ENCODE peak calls at places on chromosomes 12 and 14, in ten cellular contexts. I, A, J, H, K, V, N, S, Y and F are unnamed samples.

GRCh38 chr12:553216-554000 is 93.7 kb downstream of the B4GALNT3 start:
- DNase-seq in S (no peak), I (no peak), J (no peak), A (no peak), K (no peak), N (no peak), H (no peak), Y (no peak), V (no peak), F (no peak)

GRCh38 chr12:132275110-132275531 is 54.3 kb downstream of the GALNT9 start:
- DNase-seq in K (peak; percentile 69), J (no peak), H (no peak), V (no peak), N (peak; percentile 28), Y (peak; percentile 58), A (peak; percentile 83), I (no peak), S (peak; percentile 36), F (peak; percentile 66)

GRCh38 chr14:74290415-74290814 is 12.3 kb downstream of the ABCD4 start:
- DNase-seq in Y (no peak), S (peak; percentile 17), V (no peak), I (no peak), N (no peak), A (peak; percentile 39), H (no peak), K (peak; percentile 21), J (no peak), F (peak; percentile 36)

GRCh38 chr12:105433804-105434203 is 103.3 kb downstream of the C12orf75 start:
- DNase-seq in H (no peak), I (no peak), A (no peak), N (no peak), J (no peak), Y (no peak), S (no peak), K (peak; percentile 32), V (no peak), F (no peak)

GRCh38 chr12:91138337-91138905 is 27.1 kb upstream of the LUM start:
- DNase-seq in Y (no peak), S (no peak), J (no peak), N (no peak), A (no peak), H (no peak), I (peak; percentile 37), V (no peak), K (peak; percentile 61), F (peak; percentile 83)

GRCh38 chr12:62882696-62883095 is 52.3 kb downstream of the PPM1H start:
- DNase-seq in A (no peak), S (no peak), N (no peak), Y (no peak), H (no peak), I (no peak), V (no peak), K (no peak), J (no peak), F (no peak)

GRCh38 chr12:127823801-127824200 is 443.2 kb upstream of the TMEM132C start:
- DNase-seq in V (no peak), A (no peak), K (no peak), I (no peak), Y (no peak), J (no peak), S (no peak), H (no peak), N (no peak), F (no peak)

GRCh38 chr12:1865284-1865866 is 45.0 kb downstream of the LRTM2 start:
- DNase-seq in V (no peak), A (no peak), S (peak; percentile 2), K (no peak), N (peak; percentile 10), Y (no peak), H (no peak), J (no peak), I (no peak), F (no peak)

GRCh38 chr14:42192659-42193425 is 586.2 kb downstream of the LRFN5 start:
- DNase-seq in K (peak; percentile 84), N (no peak), H (peak; percentile 81), Y (no peak), J (no peak), V (no peak), I (no peak), S (peak; percentile 99), A (peak; percentile 93), F (no peak)

GRCh38 chr12:24944598-24944975 is 4.3 kb downstream of the BCAT1 start:
- DNase-seq in S (no peak), K (no peak), V (no peak), H (no peak), N (no peak), Y (no peak), A (no peak), J (no peak), I (no peak), F (no peak)

GRCh38 chr12:57549909-57550627 is at the start of gene KIF5A:
- DNase-seq in J (no peak), I (no peak), S (no peak), Y (peak; percentile 65), K (no peak), H (no peak), V (no peak), A (no peak), N (no peak), F (peak; percentile 83)
- TF ChIP-seq CTCF in J (no peak), I (no peak), S (no peak), Y (no peak), K (peak; percentile 10), H (no peak), V (peak; percentile 17), A (no peak), N (no peak), F (peak; percentile 18)

GRCh38 chr12:110029290-110029689 is 19.0 kb downstream of the C12orf76 start:
- DNase-seq in V (no peak), Y (no peak), H (no peak), J (no peak), S (no peak), N (no peak), A (no peak), K (no peak), I (no peak), F (no peak)

GRCh38 chr12:110028323-110028722 is 20.0 kb downstream of the C12orf76 start:
- DNase-seq in N (no peak), Y (no peak), V (no peak), J (no peak), A (no peak), K (no peak), H (no peak), I (no peak), S (no peak), F (no peak)

GRCh38 chr12:110020956-110021355 is 21.7 kb downstream of the ANKRD13A start:
- DNase-seq in Y (no peak), K (no peak), I (no peak), N (no peak), H (no peak), J (no peak), A (no peak), S (no peak), V (no peak), F (no peak)

GRCh38 chr12:110022980-110023633 is 23.9 kb downstream of the ANKRD13A start:
- DNase-seq in J (no peak), S (peak; percentile 74), I (no peak), A (no peak), N (no peak), Y (no peak), K (peak; percentile 56), V (no peak), H (no peak), F (no peak)

DNA sequence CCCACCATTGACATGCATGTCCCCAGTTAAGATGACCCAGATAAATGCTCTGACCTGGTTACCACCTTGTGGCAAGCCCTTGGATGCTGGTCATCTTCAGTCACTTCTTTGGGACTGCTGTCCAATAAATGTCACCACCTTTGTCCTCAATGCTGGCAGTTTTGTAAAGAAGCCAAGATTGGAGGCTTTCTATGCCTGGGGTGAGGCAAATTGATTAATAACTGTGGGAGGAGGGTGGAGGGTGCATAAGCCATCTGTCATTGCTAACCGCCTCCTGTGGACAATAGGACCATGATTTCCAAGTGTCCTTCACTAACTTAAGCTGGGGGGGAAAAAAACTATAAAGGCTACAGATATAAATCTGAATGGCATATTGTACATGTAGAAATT is 24.4 kb downstream of the ANKRD13A start:
- DNase-seq in S (no peak), H (no peak), J (no peak), N (no peak), V (no peak), A (no peak), Y (no peak), I (no peak), K (no peak), F (no peak)
- H3K4me1 ChIP-seq in S (peaks cover 30% of the 10 kb centered on the region), H (peaks cover 7% of the 10 kb centered on the region), J (peaks cover 23% of the 10 kb centered on the region), N (peaks cover 9% of the 10 kb centered on the region), V (no peaks in the 10 kb centered on the region), A (peaks cover 31% of the 10 kb centered on the region), Y (no peaks in the 10 kb centered on the region), I (no peaks in the 10 kb centered on the region), K (no peaks in the 10 kb centered on the region), F (peaks cover 3% of the 10 kb centered on the region)

DNA sequence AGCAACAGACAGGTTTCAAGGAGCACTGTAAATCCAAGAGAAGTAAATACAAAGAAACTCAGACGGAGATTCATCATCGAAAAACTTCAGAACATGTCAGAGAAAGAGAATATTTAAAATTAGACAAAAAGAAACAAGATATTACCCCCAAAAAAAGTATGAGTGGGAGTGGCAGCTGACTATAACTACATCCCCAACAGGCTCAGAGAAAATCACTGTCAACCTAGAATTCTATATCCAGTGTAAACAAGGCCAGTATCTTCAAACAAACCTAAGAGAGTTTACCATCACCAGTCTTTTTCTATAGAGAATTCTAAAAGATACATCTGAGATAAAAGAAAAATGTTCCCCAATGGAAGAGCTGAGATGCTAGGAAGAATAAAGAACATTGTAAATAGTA is 39.6 kb downstream of the CRY1 start:
- DNase-seq in V (no peak), I (no peak), N (no peak), K (no peak), S (no peak), H (no peak), A (no peak), J (no peak), Y (no peak), F (no peak)
- H3K9me3 ChIP-seq in V (no peaks in the 10 kb centered on the region), I (peaks cover 10% of the 10 kb centered on the region), N (no peaks in the 10 kb centered on the region), K (no peaks in the 10 kb centered on the region), S (no peaks in the 10 kb centered on the region), H (peaks cover 6% of the 10 kb centered on the region), A (no peaks in the 10 kb centered on the region), J (peaks cover 10% of the 10 kb centered on the region), Y (no peaks in the 10 kb centered on the region), F (no peaks in the 10 kb centered on the region)

DNA sequence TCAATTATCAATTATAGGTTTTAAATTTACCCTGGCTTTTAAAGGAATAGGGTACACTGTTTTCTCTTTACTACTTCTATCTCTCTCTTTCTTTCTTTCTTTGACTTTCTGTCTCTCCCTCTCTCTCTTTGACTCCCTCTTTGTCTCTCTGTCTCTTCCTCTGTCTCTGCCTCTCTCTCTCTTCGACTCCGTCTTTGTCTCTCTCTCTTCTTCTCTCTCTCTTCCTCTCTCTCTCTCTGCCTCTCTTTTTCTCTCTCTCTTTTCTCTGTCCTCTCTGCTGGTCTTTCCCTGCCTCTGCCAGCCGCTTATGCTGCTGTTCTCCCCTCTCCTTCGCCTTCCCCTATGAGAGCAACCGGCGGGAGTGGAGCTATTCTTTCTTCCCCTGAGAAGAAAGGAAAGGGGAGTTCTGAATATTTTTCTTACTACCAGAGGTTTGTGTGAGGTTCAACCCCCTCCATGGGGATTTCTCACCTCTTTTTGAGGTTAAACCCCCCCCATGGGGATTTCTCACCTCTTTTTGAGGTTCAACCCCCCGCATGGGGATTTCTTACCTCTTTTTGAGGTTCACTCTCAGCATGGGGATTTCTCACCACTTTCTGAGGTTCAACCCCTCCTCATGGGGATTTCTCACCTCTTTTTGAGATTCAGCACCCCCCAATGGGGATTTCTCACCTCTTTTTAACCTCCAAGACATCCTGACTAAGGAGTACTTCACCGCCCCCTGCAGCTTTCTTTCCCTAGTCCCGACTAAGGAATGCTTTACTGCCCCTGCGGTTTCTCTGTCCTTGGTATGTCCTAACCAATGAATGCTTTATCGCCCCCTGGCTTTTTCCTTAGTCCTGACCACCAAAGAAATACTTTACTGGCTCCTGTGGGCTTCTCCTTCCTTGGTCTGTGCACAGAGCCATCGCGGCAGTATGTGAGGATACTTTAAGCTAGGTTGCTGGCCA is 27.4 kb upstream of the DDHD1 start:
- DNase-seq in N (no peak), J (no peak), S (peak; percentile 33), Y (no peak), H (no peak), K (peak; percentile 59), A (peak; percentile 45), V (peak; percentile 78), I (no peak), F (peak; percentile 21)
- TF ChIP-seq CTCF in N (no peak), J (peak; percentile 5), S (peak; percentile 17), Y (peak; percentile 7), H (peak; percentile 25), K (peak; percentile 38), A (no peak), V (peak; percentile 26), I (peak; percentile 6), F (peak; percentile 52)